ENCODE peak calls at places on chromosomes 13 and 19, in six cellular contexts. Z, G, D, P, A and J are unnamed samples.

GRCh38 chr19:43644181-43644580 is 4.5 kb upstream of the CADM4 start:
- DNase-seq in P (no peak), D (no peak), G (no peak), Z (no peak), A (no peak), J (no peak)

GRCh38 chr19:6424190-6424938 is at the start of gene KHSRP:
- DNase-seq in P (no peak), A (no peak), G (no peak), Z (peak), D (no peak), J (peak)

GRCh38 chr19:11554160-11554559 is 4.9 kb downstream of the ELOF1 start:
- DNase-seq in A (no peak), P (no peak), G (no peak), Z (no peak), D (no peak), J (no peak)

GRCh38 chr19:49862411-49863253 is 4.7 kb downstream of the PNKP start:
- DNase-seq in P (no peak), Z (peak), D (no peak), A (no peak), G (no peak), J (no peak)

GRCh38 chr13:62360609-62361008 is 945.0 kb upstream of the PCDH20 start:
- DNase-seq in G (no peak), P (no peak), Z (no peak), A (no peak), D (no peak), J (no peak)

GRCh38 chr13:113426591-113426986 is 26.7 kb downstream of the ADPRHL1 start:
- DNase-seq in G (no peak), A (no peak), D (no peak), Z (no peak), P (no peak), J (no peak)

GRCh38 chr19:55209430-55210119 is at the start of gene PTPRH:
- DNase-seq in G (no peak), P (no peak), D (no peak), Z (no peak), A (no peak), J (no peak)

GRCh38 chr19:30519607-30520205 is 147.5 kb downstream of the ZNF536 start:
- DNase-seq in Z (no peak), P (no peak), G (no peak), D (no peak), A (no peak), J (no peak)

GRCh38 chr13:51324714-51325440 is 14.6 kb upstream of the SERPINE3 start:
- DNase-seq in A (no peak), Z (peak), D (no peak), G (no peak), P (no peak), J (no peak)

GRCh38 chr19:46218160-46218559 is 11.4 kb upstream of the IGFL1 start:
- DNase-seq in A (peak), Z (peak), G (peak), D (no peak), P (peak), J (no peak)

GRCh38 chr13:27619093-27619705 is 1.1 kb downstream of the LNX2 start:
- DNase-seq in G (peak), Z (no peak), P (peak), D (no peak), A (peak), J (no peak)

GRCh38 chr19:12836529-12836863 is 1.8 kb upstream of the MAST1 start:
- DNase-seq in D (no peak), P (no peak), A (no peak), Z (no peak), G (no peak), J (no peak)

GRCh38 chr19:33226550-33227241 is 1.0 kb upstream of the SLC7A10 start:
- DNase-seq in P (peak), D (no peak), Z (peak), G (no peak), A (peak), J (no peak)

GRCh38 chr13:50810998-50811397 is 32.5 kb downstream of the DLEU7 start:
- DNase-seq in A (no peak), G (no peak), Z (no peak), D (no peak), P (no peak), J (no peak)

GRCh38 chr19:55635334-55635717 is 5.5 kb upstream of the ZNF580 start:
- DNase-seq in G (no peak), Z (no peak), A (no peak), P (no peak), D (no peak), J (no peak)

GRCh38 chr19:32873560-32873959 is 4.0 kb upstream of the SLC7A9 start:
- DNase-seq in Z (no peak), P (no peak), D (no peak), G (no peak), A (no peak), J (no peak)

GRCh38 chr19:3494559-3494958 is 5.9 kb downstream of the DOHH start:
- DNase-seq in A (no peak), G (no peak), P (no peak), D (no peak), Z (no peak), J (no peak)

GRCh38 chr13:68970532-68970931 is 1137.1 kb upstream of the ATXN8OS start:
- DNase-seq in D (no peak), G (no peak), P (no peak), Z (peak), A (no peak), J (no peak)

GRCh38 chr13:64928704-64929499 is 2301.2 kb downstream of the PCDH9 start:
- DNase-seq in G (peak), D (peak), A (peak), Z (no peak), P (peak), J (no peak)

GRCh38 chr19:34904846-34905527 is 21.7 kb upstream of the ZNF30 start:
- DNase-seq in P (no peak), A (no peak), D (no peak), Z (peak), G (no peak), J (no peak)

GRCh38 chr19:51131780-51132680 is 7.3 kb downstream of the SIGLEC9 start:
- DNase-seq in A (peak), P (peak), Z (peak), G (peak), D (no peak), J (peak)

GRCh38 chr19:13053238-13053637 is 49.4 kb downstream of the LYL1 start:
- DNase-seq in D (no peak), G (peak), Z (no peak), A (peak), P (no peak), J (no peak)

GRCh38 chr13:51797664-51798488 is 6.1 kb downstream of the DHRS12 start:
- DNase-seq in P (peak), G (peak), D (no peak), A (peak), Z (peak), J (no peak)

GRCh38 chr19:5466072-5466471 is 10.9 kb downstream of the ZNRF4 start:
- DNase-seq in G (no peak), A (peak), D (no peak), Z (no peak), P (no peak), J (no peak)

GRCh38 chr13:30844548-30845296 is 61.3 kb upstream of the MEDAG start:
- DNase-seq in Z (no peak), A (no peak), D (no peak), P (no peak), G (no peak), J (no peak)

GRCh38 chr13:60931858-60932546 is 483.6 kb downstream of the PCDH20 start:
- DNase-seq in Z (no peak), D (no peak), A (no peak), G (no peak), P (no peak), J (no peak)

DNA sequence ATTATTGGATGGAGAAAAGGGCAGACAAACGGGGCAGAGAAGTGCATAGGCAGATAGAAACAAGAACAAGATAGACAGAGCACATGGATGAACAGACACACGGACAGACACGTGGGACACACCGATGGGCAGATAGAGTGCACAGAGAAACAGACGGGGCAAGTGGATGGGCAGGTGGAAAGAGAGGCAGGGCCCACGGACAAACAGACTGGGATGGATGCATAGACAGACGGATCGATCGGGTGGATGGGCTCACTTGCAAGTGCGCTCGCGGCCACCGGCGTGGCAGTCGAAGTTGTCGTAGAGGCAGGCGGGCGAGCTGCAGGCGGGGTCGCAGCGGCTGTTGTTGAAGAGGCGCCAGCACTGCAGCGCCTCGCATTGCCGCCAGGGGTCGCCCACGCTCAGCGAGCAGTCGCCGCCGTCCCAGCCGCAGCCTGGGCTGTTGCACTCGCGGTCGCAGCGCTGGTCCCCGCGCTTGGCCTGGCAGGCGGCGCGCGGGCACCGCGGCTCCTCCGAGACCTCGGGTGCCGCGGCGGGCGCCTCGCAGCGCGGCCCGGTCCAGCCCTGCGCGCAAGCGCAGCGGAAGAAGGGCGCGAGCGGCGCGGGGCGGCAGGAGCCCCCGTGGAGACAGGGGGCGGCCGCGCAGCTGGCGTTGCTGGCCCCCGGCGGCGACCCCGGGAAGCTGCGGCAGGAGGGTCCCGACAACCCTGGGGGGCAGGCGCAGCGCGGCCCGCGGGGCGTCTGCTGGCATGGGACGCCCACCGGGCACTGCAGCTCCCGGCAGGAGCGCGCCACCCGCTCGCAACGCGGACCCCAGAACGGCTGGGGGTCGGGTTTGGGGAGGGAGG is 23.3 kb downstream of the NOTCH3 start:
- DNase-seq in A (peak), P (peak), D (peak), G (peak), Z (peak), J (peak)
- H3K4me3 ChIP-seq in A (no peak), P (peak), D (peak), G (no peak), Z (peak), J (no peak)

GRCh38 chr13:99978781-99979452 is 2.7 kb upstream of the ZIC2 start:
- DNase-seq in Z (peak), P (no peak), A (no peak), G (no peak), D (no peak), J (no peak)
- H3K4me3 ChIP-seq in Z (peak), P (peak), A (no peak), G (no peak), D (no peak), J (no peak)

GRCh38 chr13:36673838-36674326 is at the start of gene SERTM1:
- DNase-seq in G (peak), Z (peak), P (peak), A (peak), D (no peak), J (no peak)
- H3K4me3 ChIP-seq in G (peak), Z (peak), P (peak), A (no peak), D (no peak), J (peak)

GRCh38 chr19:41426952-41427646 is at the start of gene B3GNT8:
- DNase-seq in P (peak), Z (peak), A (peak), D (no peak), G (peak), J (peak)
- H3K4me3 ChIP-seq in P (peak), Z (peak), A (peak), D (peak), G (peak), J (peak)

DNA sequence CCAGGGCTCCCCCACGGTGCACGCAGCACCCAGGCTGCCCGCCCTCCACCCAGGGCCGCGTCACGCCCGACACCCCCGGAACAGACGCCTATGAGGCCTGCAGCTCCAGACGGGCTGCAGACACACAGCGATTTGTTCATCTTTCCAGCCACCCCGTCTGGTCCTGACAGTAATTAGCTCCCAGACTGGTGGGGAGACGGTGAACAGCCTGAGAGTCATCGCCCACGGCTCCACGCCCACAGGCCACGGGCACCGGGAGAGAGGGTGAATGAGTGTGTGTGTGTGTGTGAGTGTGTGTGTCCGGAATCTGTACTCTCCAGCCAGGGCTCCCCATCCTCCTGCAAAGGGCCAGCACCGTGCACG is 18.1 kb downstream of the GADD45B start:
- DNase-seq in G (peak), Z (no peak), P (peak), D (no peak), A (peak), J (no peak)
- H3K4me3 ChIP-seq in G (peak), Z (peak), P (peak), D (peak), A (peak), J (peak)

DNA sequence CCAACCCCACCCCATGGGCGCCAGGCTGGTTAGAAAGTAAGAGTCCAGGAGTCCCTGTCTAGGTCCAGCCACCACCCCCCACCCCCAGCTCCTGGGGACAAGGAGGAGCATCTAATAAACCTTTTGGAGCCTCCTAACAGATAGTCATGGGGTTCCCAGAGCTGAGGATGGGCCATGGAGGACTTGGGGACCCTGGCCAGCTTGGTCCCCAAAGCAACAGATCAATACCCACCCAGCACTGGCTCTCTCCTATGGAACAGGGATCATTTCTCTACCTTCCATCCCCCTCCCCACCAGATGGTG is 9.4 kb downstream of the NR2F6 start:
- DNase-seq in A (no peak), D (no peak), P (no peak), Z (peak), G (no peak), J (no peak)
- H3K4me3 ChIP-seq in A (no peak), D (peak), P (no peak), Z (peak), G (no peak), J (no peak)

DNA sequence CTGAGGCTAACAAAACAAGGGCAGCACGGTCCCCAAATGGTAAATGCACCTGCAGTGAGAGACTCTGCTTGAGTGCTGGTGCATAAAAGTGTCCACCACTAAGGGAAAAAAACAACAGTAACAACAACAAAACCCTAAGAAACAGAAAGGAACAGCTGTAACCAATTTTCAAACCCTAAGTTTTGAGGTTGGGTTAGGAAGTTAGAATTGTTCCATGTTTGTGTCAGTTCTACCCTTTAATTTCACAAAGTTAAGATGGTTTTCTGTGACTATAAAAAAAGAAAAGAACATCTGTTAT is 234.8 kb downstream of the PCDH9 start:
- DNase-seq in A (no peak), P (no peak), G (no peak), Z (no peak), D (no peak), J (no peak)
- H3K4me3 ChIP-seq in A (no peak), P (no peak), G (no peak), Z (no peak), D (no peak), J (no peak)

GRCh38 chr19:1455336-1456120 is 5.6 kb downstream of the APC2 start:
- DNase-seq in A (peak), P (peak), G (peak), D (no peak), Z (peak), J (no peak)
- H3K4me3 ChIP-seq in A (no peak), P (no peak), G (no peak), D (no peak), Z (peak), J (no peak)